ENCODE peak calls at places on chromosomes 2 and 18, in four cellular contexts. F is NCI-H1417, C is RPMI7951, G is occipital lobe. V is an unnamed sample.

GRCh38 chr2:179239194-179239593 is 25.4 kb downstream of the SESTD1 start:
- DNase-seq in F (no peak), C (peak), G (no peak), V (no peak)

GRCh38 chr2:35199298-35199697 is 1156.3 kb upstream of the CRIM1 start:
- DNase-seq in F (no peak), C (no peak), G (no peak), V (no peak)

GRCh38 chr18:59142274-59142673 is 2.6 kb downstream of the SEC11C start:
- DNase-seq in F (no peak), C (no peak), G (no peak), V (no peak)

GRCh38 chr2:216013080-216013909 is at the start of gene MREG:
- DNase-seq in F (peak), C (peak), G (peak), V (peak)

GRCh38 chr2:198374375-198375072 is 570.1 kb downstream of the PLCL1 start:
- DNase-seq in F (peak), C (peak), G (no peak), V (peak)

GRCh38 chr18:3499498-3499897 is 49.5 kb downstream of the TGIF1 start:
- DNase-seq in F (no peak), C (no peak), G (no peak), V (no peak)

GRCh38 chr2:205175831-205176230 is 506.5 kb upstream of the NRP2 start:
- DNase-seq in F (no peak), C (no peak), G (no peak), V (no peak)

GRCh38 chr2:100660851-100661584 is 98.2 kb downstream of the PDCL3 start:
- DNase-seq in F (no peak), C (no peak), G (no peak), V (no peak)

GRCh38 chr2:134431837-134432437 is 178.1 kb downstream of the MGAT5 start:
- DNase-seq in F (no peak), C (peak), G (no peak), V (no peak)

GRCh38 chr18:10032331-10032979 is 118.6 kb downstream of the VAPA start:
- DNase-seq in F (no peak), C (no peak), G (no peak), V (no peak)

GRCh38 chr2:210515911-210516310 is 39.4 kb upstream of the LANCL1 start:
- DNase-seq in F (no peak), C (no peak), G (no peak), V (no peak)

GRCh38 chr2:135987441-135987840 is 2.0 kb upstream of the DARS1 start:
- DNase-seq in F (no peak), C (no peak), G (no peak), V (no peak)

GRCh38 chr18:54255141-54255540 is 14.2 kb upstream of the POLI start:
- DNase-seq in F (no peak), C (no peak), G (no peak), V (no peak)

GRCh38 chr2:161165266-161165665 is 5.0 kb downstream of the TANK start:
- DNase-seq in F (no peak), C (peak), G (no peak), V (no peak)

GRCh38 chr2:202014328-202015034 is 19.2 kb upstream of the FZD7 start:
- DNase-seq in F (no peak), C (no peak), G (no peak), V (no peak)

GRCh38 chr18:67875057-67875456 is 358.5 kb upstream of the DSEL start:
- DNase-seq in F (no peak), C (no peak), G (no peak), V (no peak)

GRCh38 chr18:864872-865273 is 39.8 kb upstream of the ADCYAP1 start:
- DNase-seq in F (peak), C (peak), G (peak), V (peak)

GRCh38 chr18:48053881-48054586 is 123.6 kb upstream of the SMAD2 start:
- DNase-seq in F (no peak), C (no peak), G (no peak), V (no peak)

GRCh38 chr2:162403884-162404283 is 60.0 kb downstream of the GCA start:
- DNase-seq in F (no peak), C (peak), G (no peak), V (no peak)

GRCh38 chr2:135744761-135745314 is 3.2 kb downstream of the UBXN4 start:
- DNase-seq in F (no peak), C (peak), G (no peak), V (no peak)